ENCODE peak calls at places on chromosomes 2 and 18, in seven cellular contexts. One of them, this sample, is unnamed.

GRCh38 chr2:177889812-177890460 is 182.6 kb downstream of the PDE11A start:
- DNase-seq in choroid plexus epithelial cell: no peak
- DNase-seq in AG04450: no peak
- DNase-seq in HL-60: no peak
- DNase-seq in RCC 7860: no peak
- DNase-seq in foreskin fibroblast: no peak
- DNase-seq in T-helper 9 cell: no peak
- DNase-seq in this sample: no peak

GRCh38 chr2:108139521-108139920 is 100.2 kb upstream of the SULT1C3 start:
- DNase-seq in AG04450: no peak
- DNase-seq in T-helper 9 cell: no peak
- DNase-seq in choroid plexus epithelial cell: peak
- DNase-seq in foreskin fibroblast: no peak
- DNase-seq in RCC 7860: no peak
- DNase-seq in HL-60: no peak
- DNase-seq in this sample: no peak

GRCh38 chr2:63851912-63852311 is 10.2 kb downstream of the UGP2 start:
- DNase-seq in choroid plexus epithelial cell: no peak
- DNase-seq in T-helper 9 cell: no peak
- DNase-seq in HL-60: no peak
- DNase-seq in AG04450: no peak
- DNase-seq in RCC 7860: no peak
- DNase-seq in foreskin fibroblast: no peak
- DNase-seq in this sample: no peak

GRCh38 chr2:54952425-54952824 is 97.8 kb downstream of the RTN4 start:
- DNase-seq in AG04450: no peak
- DNase-seq in foreskin fibroblast: no peak
- DNase-seq in choroid plexus epithelial cell: no peak
- DNase-seq in RCC 7860: no peak
- DNase-seq in T-helper 9 cell: no peak
- DNase-seq in HL-60: no peak
- DNase-seq in this sample: no peak

GRCh38 chr18:55272510-55273243 is 313.4 kb upstream of the CCDC68 start:
- DNase-seq in foreskin fibroblast: peak
- DNase-seq in T-helper 9 cell: no peak
- DNase-seq in AG04450: peak
- DNase-seq in HL-60: no peak
- DNase-seq in RCC 7860: peak
- DNase-seq in choroid plexus epithelial cell: no peak
- DNase-seq in this sample: no peak

GRCh38 chr2:191757256-191757655 is 79.3 kb downstream of the NABP1 start:
- DNase-seq in foreskin fibroblast: no peak
- DNase-seq in T-helper 9 cell: no peak
- DNase-seq in HL-60: no peak
- DNase-seq in RCC 7860: no peak
- DNase-seq in AG04450: no peak
- DNase-seq in choroid plexus epithelial cell: no peak
- DNase-seq in this sample: no peak

GRCh38 chr2:2147024-2147900 is 183.8 kb downstream of the MYT1L start:
- DNase-seq in AG04450: no peak
- DNase-seq in choroid plexus epithelial cell: no peak
- DNase-seq in T-helper 9 cell: no peak
- DNase-seq in HL-60: no peak
- DNase-seq in foreskin fibroblast: no peak
- DNase-seq in RCC 7860: no peak
- DNase-seq in this sample: no peak

GRCh38 chr2:212073360-212073759 is 465.2 kb downstream of the ERBB4 start:
- DNase-seq in AG04450: no peak
- DNase-seq in RCC 7860: no peak
- DNase-seq in HL-60: no peak
- DNase-seq in foreskin fibroblast: no peak
- DNase-seq in T-helper 9 cell: no peak
- DNase-seq in choroid plexus epithelial cell: no peak
- DNase-seq in this sample: no peak

GRCh38 chr2:25473758-25474335 is 132.1 kb upstream of the DNMT3A start:
- DNase-seq in RCC 7860: peak
- DNase-seq in choroid plexus epithelial cell: peak
- DNase-seq in AG04450: no peak
- DNase-seq in HL-60: no peak
- DNase-seq in T-helper 9 cell: no peak
- DNase-seq in foreskin fibroblast: no peak
- DNase-seq in this sample: no peak

GRCh38 chr2:44360749-44361329 is 455 bp downstream of the PREPL start:
- DNase-seq in choroid plexus epithelial cell: peak
- DNase-seq in foreskin fibroblast: no peak
- DNase-seq in HL-60: no peak
- DNase-seq in T-helper 9 cell: no peak
- DNase-seq in RCC 7860: no peak
- DNase-seq in AG04450: no peak
- DNase-seq in this sample: no peak

GRCh38 chr2:169276045-169276444 is 86.3 kb downstream of the LRP2 start:
- DNase-seq in choroid plexus epithelial cell: peak
- DNase-seq in AG04450: no peak
- DNase-seq in RCC 7860: no peak
- DNase-seq in T-helper 9 cell: no peak
- DNase-seq in foreskin fibroblast: no peak
- DNase-seq in HL-60: no peak
- DNase-seq in this sample: peak

GRCh38 chr2:168143813-168144212 is 103.6 kb downstream of the STK39 start:
- DNase-seq in foreskin fibroblast: no peak
- DNase-seq in RCC 7860: no peak
- DNase-seq in HL-60: no peak
- DNase-seq in choroid plexus epithelial cell: no peak
- DNase-seq in AG04450: no peak
- DNase-seq in T-helper 9 cell: no peak
- DNase-seq in this sample: no peak

GRCh38 chr2:215876937-215877238 is 136.5 kb downstream of the MREG start:
- DNase-seq in HL-60: no peak
- DNase-seq in foreskin fibroblast: no peak
- DNase-seq in T-helper 9 cell: no peak
- DNase-seq in AG04450: no peak
- DNase-seq in RCC 7860: no peak
- DNase-seq in choroid plexus epithelial cell: no peak
- DNase-seq in this sample: no peak

GRCh38 chr2:134773372-134774073 is 54.7 kb upstream of the TMEM163 start:
- DNase-seq in HL-60: no peak
- DNase-seq in T-helper 9 cell: no peak
- DNase-seq in RCC 7860: no peak
- DNase-seq in foreskin fibroblast: no peak
- DNase-seq in AG04450: no peak
- DNase-seq in choroid plexus epithelial cell: no peak
- DNase-seq in this sample: no peak

GRCh38 chr2:121095257-121096080 is 189.5 kb downstream of the TFCP2L1 start:
- DNase-seq in AG04450: no peak
- DNase-seq in choroid plexus epithelial cell: peak
- DNase-seq in foreskin fibroblast: peak
- DNase-seq in HL-60: no peak
- DNase-seq in T-helper 9 cell: no peak
- DNase-seq in RCC 7860: peak
- DNase-seq in this sample: peak

GRCh38 chr2:43071629-43072550 is 154.5 kb downstream of the ZFP36L2 start:
- DNase-seq in AG04450: no peak
- DNase-seq in T-helper 9 cell: no peak
- DNase-seq in foreskin fibroblast: peak
- DNase-seq in RCC 7860: no peak
- DNase-seq in choroid plexus epithelial cell: no peak
- DNase-seq in HL-60: no peak
- DNase-seq in this sample: no peak

GRCh38 chr2:10931710-10932255 is 20.0 kb downstream of the KCNF1 start:
- DNase-seq in foreskin fibroblast: peak
- DNase-seq in HL-60: no peak
- DNase-seq in T-helper 9 cell: no peak
- DNase-seq in RCC 7860: peak
- DNase-seq in choroid plexus epithelial cell: no peak
- DNase-seq in AG04450: peak
- DNase-seq in this sample: no peak

GRCh38 chr2:31944828-31945571 is 65.8 kb downstream of the MEMO1 start:
- DNase-seq in foreskin fibroblast: no peak
- DNase-seq in AG04450: no peak
- DNase-seq in T-helper 9 cell: no peak
- DNase-seq in RCC 7860: no peak
- DNase-seq in choroid plexus epithelial cell: no peak
- DNase-seq in HL-60: no peak
- DNase-seq in this sample: no peak

GRCh38 chr18:7568426-7568825 is 1.3 kb downstream of the PTPRM start:
- DNase-seq in T-helper 9 cell: peak
- DNase-seq in HL-60: no peak
- DNase-seq in AG04450: no peak
- DNase-seq in foreskin fibroblast: peak
- DNase-seq in RCC 7860: no peak
- DNase-seq in choroid plexus epithelial cell: peak
- DNase-seq in this sample: no peak

GRCh38 chr2:46256563-46257142 is 40.6 kb upstream of the EPAS1 start:
- DNase-seq in AG04450: no peak
- DNase-seq in foreskin fibroblast: no peak
- DNase-seq in choroid plexus epithelial cell: no peak
- DNase-seq in RCC 7860: no peak
- DNase-seq in T-helper 9 cell: no peak
- DNase-seq in HL-60: no peak
- DNase-seq in this sample: no peak

GRCh38 chr2:126399001-126399400 is 257.0 kb upstream of the GYPC start:
- DNase-seq in T-helper 9 cell: no peak
- DNase-seq in foreskin fibroblast: no peak
- DNase-seq in RCC 7860: no peak
- DNase-seq in choroid plexus epithelial cell: no peak
- DNase-seq in HL-60: no peak
- DNase-seq in AG04450: no peak
- DNase-seq in this sample: no peak

GRCh38 chr2:237723613-237724012 is 75.0 kb upstream of the RBM44 start:
- DNase-seq in AG04450: no peak
- DNase-seq in foreskin fibroblast: peak
- DNase-seq in T-helper 9 cell: no peak
- DNase-seq in RCC 7860: no peak
- DNase-seq in HL-60: no peak
- DNase-seq in choroid plexus epithelial cell: peak
- DNase-seq in this sample: no peak

GRCh38 chr2:74893332-74893731 is 59.4 kb downstream of the HK2 start:
- DNase-seq in foreskin fibroblast: peak
- DNase-seq in AG04450: no peak
- DNase-seq in choroid plexus epithelial cell: peak
- DNase-seq in RCC 7860: peak
- DNase-seq in T-helper 9 cell: no peak
- DNase-seq in HL-60: no peak
- DNase-seq in this sample: no peak

GRCh38 chr18:57542801-57543427 is 43.6 kb downstream of the FECH start:
- DNase-seq in foreskin fibroblast: peak
- DNase-seq in HL-60: no peak
- DNase-seq in RCC 7860: no peak
- DNase-seq in choroid plexus epithelial cell: peak
- DNase-seq in T-helper 9 cell: no peak
- DNase-seq in AG04450: peak
- DNase-seq in this sample: no peak

GRCh38 chr18:361941-362913 is 94.4 kb upstream of the THOC1 start:
- DNase-seq in foreskin fibroblast: peak
- DNase-seq in AG04450: peak
- DNase-seq in choroid plexus epithelial cell: peak
- DNase-seq in HL-60: peak
- DNase-seq in RCC 7860: peak
- DNase-seq in T-helper 9 cell: no peak
- DNase-seq in this sample: peak

GRCh38 chr2:156057647-156058046 is 274.9 kb downstream of the NR4A2 start:
- DNase-seq in T-helper 9 cell: no peak
- DNase-seq in RCC 7860: no peak
- DNase-seq in HL-60: no peak
- DNase-seq in choroid plexus epithelial cell: no peak
- DNase-seq in AG04450: no peak
- DNase-seq in foreskin fibroblast: no peak
- DNase-seq in this sample: no peak

GRCh38 chr2:152415231-152415642 is 80.3 kb downstream of the FMNL2 start:
- DNase-seq in RCC 7860: no peak
- DNase-seq in foreskin fibroblast: no peak
- DNase-seq in HL-60: no peak
- DNase-seq in AG04450: no peak
- DNase-seq in choroid plexus epithelial cell: peak
- DNase-seq in T-helper 9 cell: no peak
- DNase-seq in this sample: no peak

GRCh38 chr2:236166157-236166780 is 1.9 kb downstream of the GBX2 start:
- DNase-seq in HL-60: no peak
- DNase-seq in RCC 7860: no peak
- DNase-seq in T-helper 9 cell: no peak
- DNase-seq in foreskin fibroblast: no peak
- DNase-seq in AG04450: no peak
- DNase-seq in choroid plexus epithelial cell: no peak
- DNase-seq in this sample: no peak

GRCh38 chr2:234290671-234291070 is 206.2 kb downstream of the ARL4C start:
- DNase-seq in T-helper 9 cell: peak
- DNase-seq in HL-60: peak
- DNase-seq in choroid plexus epithelial cell: no peak
- DNase-seq in foreskin fibroblast: no peak
- DNase-seq in AG04450: no peak
- DNase-seq in RCC 7860: peak
- DNase-seq in this sample: no peak

GRCh38 chr2:229032596-229033234 is 238.4 kb downstream of the PID1 start:
- DNase-seq in AG04450: no peak
- DNase-seq in T-helper 9 cell: no peak
- DNase-seq in RCC 7860: no peak
- DNase-seq in HL-60: no peak
- DNase-seq in choroid plexus epithelial cell: no peak
- DNase-seq in foreskin fibroblast: peak
- DNase-seq in this sample: no peak

GRCh38 chr18:54829856-54830255 is 1.6 kb downstream of the RAB27B start:
- DNase-seq in HL-60: no peak
- DNase-seq in AG04450: no peak
- DNase-seq in choroid plexus epithelial cell: peak
- DNase-seq in T-helper 9 cell: no peak
- DNase-seq in RCC 7860: no peak
- DNase-seq in foreskin fibroblast: no peak
- DNase-seq in this sample: no peak

GRCh38 chr2:239818086-239818485 is 207.1 kb downstream of the NDUFA10 start:
- DNase-seq in T-helper 9 cell: no peak
- DNase-seq in RCC 7860: no peak
- DNase-seq in foreskin fibroblast: no peak
- DNase-seq in AG04450: no peak
- DNase-seq in HL-60: no peak
- DNase-seq in choroid plexus epithelial cell: no peak
- DNase-seq in this sample: no peak

GRCh38 chr2:121993682-121994081 is 238.2 kb downstream of the TSN start:
- DNase-seq in RCC 7860: no peak
- DNase-seq in foreskin fibroblast: no peak
- DNase-seq in choroid plexus epithelial cell: no peak
- DNase-seq in T-helper 9 cell: no peak
- DNase-seq in HL-60: no peak
- DNase-seq in AG04450: no peak
- DNase-seq in this sample: no peak

GRCh38 chr2:127142663-127143630 is 36.0 kb upstream of the BIN1 start:
- DNase-seq in T-helper 9 cell: no peak
- DNase-seq in HL-60: no peak
- DNase-seq in choroid plexus epithelial cell: peak
- DNase-seq in AG04450: no peak
- DNase-seq in foreskin fibroblast: peak
- DNase-seq in RCC 7860: no peak
- DNase-seq in this sample: no peak

GRCh38 chr2:135821190-135821589 is 15.8 kb downstream of the LCT start:
- DNase-seq in HL-60: no peak
- DNase-seq in T-helper 9 cell: no peak
- DNase-seq in choroid plexus epithelial cell: no peak
- DNase-seq in foreskin fibroblast: no peak
- DNase-seq in RCC 7860: no peak
- DNase-seq in AG04450: no peak
- DNase-seq in this sample: no peak

This sample was measured in non-pigmented ciliary epithelial cell.